ENCODE peak calls at places on chromosome 18, in four cellular contexts. E is upper lobe of right lung, R is adrenal gland, F is prostate gland. Z is an unnamed sample.

GRCh38 chr18:5073026-5073944 is 123.8 kb downstream of the AKAIN1 start:
- DNase-seq in E (no peak), R (no peak), F (no peak), Z (peak; percentile 32)

GRCh38 chr18:14097761-14098160 is 34.5 kb downstream of the ZNF519 start:
- DNase-seq in E (no peak), R (no peak), F (no peak), Z (no peak)

GRCh38 chr18:44637210-44638051 is 43.3 kb upstream of the SETBP1 start:
- DNase-seq in E (no peak), R (no peak), F (no peak), Z (no peak)

GRCh38 chr18:12479982-12480381 is 72.3 kb downstream of the PRELID3A start:
- DNase-seq in E (no peak), R (no peak), F (no peak), Z (no peak)

GRCh38 chr18:74013955-74014354 is 133.7 kb downstream of the FBXO15 start:
- DNase-seq in E (no peak), R (peak; percentile 18), F (no peak), Z (no peak)

GRCh38 chr18:79530821-79531220 is 135.1 kb downstream of the NFATC1 start:
- DNase-seq in E (peak; percentile 52), R (peak; percentile 4), F (no peak), Z (no peak)

GRCh38 chr18:76564117-76564516 is 69.1 kb upstream of the ZNF516 start:
- DNase-seq in E (no peak), R (no peak), F (no peak), Z (no peak)

GRCh38 chr18:77100751-77101355 is 31.7 kb downstream of the MBP start:
- DNase-seq in E (no peak), R (no peak), F (no peak), Z (no peak)

GRCh38 chr18:3712485-3712884 is 262.5 kb downstream of the TGIF1 start:
- DNase-seq in E (no peak), R (no peak), F (no peak), Z (no peak)

GRCh38 chr18:23071285-23071684 is 64.0 kb upstream of the CABLES1 start:
- DNase-seq in E (peak; percentile 73), R (peak; percentile 33), F (peak; percentile 24), Z (peak; percentile 66)

GRCh38 chr18:62413189-62413588 is 88.1 kb downstream of the TNFRSF11A start:
- DNase-seq in E (no peak), R (no peak), F (no peak), Z (no peak)

GRCh38 chr18:76783786-76784484 is 38.4 kb upstream of the ZNF236 start:
- DNase-seq in E (no peak), R (no peak), F (no peak), Z (no peak)

GRCh38 chr18:79405781-79406575 is 10.2 kb downstream of the NFATC1 start:
- DNase-seq in E (peak; percentile 85), R (peak; percentile 62), F (no peak), Z (peak; percentile 77)

GRCh38 chr18:30487962-30488361 is 554.6 kb downstream of the DSC3 start:
- DNase-seq in E (no peak), R (no peak), F (no peak), Z (no peak)

GRCh38 chr18:26040051-26040656 is 50.3 kb downstream of the SS18 start:
- DNase-seq in E (no peak), R (no peak), F (no peak), Z (no peak)

GRCh38 chr18:49359732-49360444 is 100.6 kb downstream of the DYM start:
- DNase-seq in E (no peak), R (no peak), F (no peak), Z (no peak)

GRCh38 chr18:67425724-67426123 is 90.8 kb downstream of the DSEL start:
- DNase-seq in E (no peak), R (no peak), F (no peak), Z (no peak)

GRCh38 chr18:3747176-3747973 is 297.4 kb downstream of the TGIF1 start:
- DNase-seq in E (no peak), R (peak; percentile 65), F (no peak), Z (no peak)

GRCh38 chr18:70363861-70364260 is 75.0 kb downstream of the SOCS6 start:
- DNase-seq in E (no peak), R (no peak), F (no peak), Z (no peak)

GRCh38 chr18:79241755-79242154 is 154.0 kb upstream of the NFATC1 start:
- DNase-seq in E (no peak), R (no peak), F (no peak), Z (no peak)

GRCh38 chr18:50011813-50012445 is 183.0 kb downstream of the MYO5B start:
- DNase-seq in E (no peak), R (no peak), F (peak; percentile 55), Z (no peak)

GRCh38 chr18:6997802-6998201 is 119.8 kb downstream of the LAMA1 start:
- DNase-seq in E (no peak), R (no peak), F (no peak), Z (no peak)

GRCh38 chr18:58385472-58385871 is 243.4 kb downstream of the ALPK2 start:
- DNase-seq in E (no peak), R (no peak), F (no peak), Z (no peak)

GRCh38 chr18:28684746-28685145 is 507.8 kb upstream of the CDH2 start:
- DNase-seq in E (no peak), R (no peak), F (no peak), Z (no peak)

GRCh38 chr18:53689886-53690285 is 534.6 kb downstream of the MBD2 start:
- DNase-seq in E (no peak), R (no peak), F (no peak), Z (no peak)

GRCh38 chr18:70250781-70251180 is 38.1 kb upstream of the SOCS6 start:
- DNase-seq in E (no peak), R (no peak), F (no peak), Z (no peak)

GRCh38 chr18:3771121-3771971 is 321.4 kb downstream of the TGIF1 start:
- DNase-seq in E (peak; percentile 94), R (peak; percentile 91), F (peak; percentile 88), Z (peak; percentile 85)

GRCh38 chr18:6281874-6282273 is 132.8 kb downstream of the L3MBTL4 start:
- DNase-seq in E (no peak), R (no peak), F (no peak), Z (no peak)

GRCh38 chr18:52216686-52217085 is 123.3 kb upstream of the DCC start:
- DNase-seq in E (no peak), R (no peak), F (no peak), Z (no peak)

GRCh38 chr18:10131783-10132381 is 218.1 kb downstream of the VAPA start:
- DNase-seq in E (peak; percentile 76), R (no peak), F (no peak), Z (no peak)
- TF ChIP-seq CTCF in E (no peak), R (no peak), F (no peak), Z (no peak)

GRCh38 chr18:48356909-48357631 is 52.1 kb downstream of the ZBTB7C start:
- DNase-seq in E (no peak), R (no peak), F (peak; percentile 77), Z (no peak)
- H3K27ac ChIP-seq in E (no peak overlapping the region), R (no peak overlapping the region), F (peak overlapping the region; percentile 68), Z (no peak overlapping the region)

DNA sequence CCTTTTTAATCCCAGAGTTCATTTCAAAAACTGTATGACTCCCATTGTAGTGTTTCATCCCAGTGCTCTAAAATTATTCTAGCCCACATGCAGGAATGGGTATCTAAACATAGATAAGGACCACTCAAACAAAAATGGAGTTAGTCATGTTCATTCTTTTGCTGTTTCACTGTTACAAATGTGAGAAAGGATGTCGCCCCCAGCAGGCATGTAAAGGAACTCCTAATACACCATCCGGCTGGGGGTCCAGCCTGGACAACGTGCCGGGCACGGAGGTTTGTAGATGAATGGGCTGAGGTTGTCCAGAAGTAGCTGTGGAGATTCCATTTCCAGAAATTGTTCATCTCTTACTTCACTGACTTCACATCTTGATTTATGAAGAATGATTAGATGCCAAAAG is 101.9 kb upstream of the RAB12 start:
- DNase-seq in E (no peak), R (no peak), F (no peak), Z (no peak)
- TF ChIP-seq CTCF in E (peak; percentile 23), R (no peak), F (no peak), Z (no peak)

GRCh38 chr18:55589625-55590291 is 1.8 kb upstream of the TCF4 start:
- DNase-seq in E (peak; percentile 98), R (peak; percentile 98), F (peak; percentile 95), Z (peak; percentile 92)
- H3K27ac ChIP-seq in E (peak overlapping the region; percentile 69), R (peak overlapping the region; percentile 78), F (peak overlapping the region; percentile 85), Z (peak overlapping the region; percentile 92)